ENCODE peak calls at places on chromosomes 4 and X, in four cellular contexts. One of them, this sample, is unnamed.

GRCh38 chrX:19689170-19689814 is 174.0 kb upstream of the MAP3K15 start:
- DNase-seq in GM12878: no peak
- DNase-seq in IMR-90: no peak
- DNase-seq in H1: no peak
- DNase-seq in this sample: no peak

GRCh38 chr4:36823199-36823967 is 421.2 kb upstream of the NWD2 start:
- DNase-seq in H1: no peak
- DNase-seq in IMR-90: no peak
- DNase-seq in GM12878: peak
- DNase-seq in this sample: no peak

GRCh38 chr4:156774422-156774821 is 197.2 kb downstream of the PDGFC start:
- DNase-seq in IMR-90: peak
- DNase-seq in GM12878: no peak
- DNase-seq in H1: no peak
- DNase-seq in this sample: no peak

GRCh38 chr4:176745902-176746301 is 46.8 kb downstream of the VEGFC start:
- DNase-seq in GM12878: no peak
- DNase-seq in H1: no peak
- DNase-seq in IMR-90: no peak
- DNase-seq in this sample: no peak

GRCh38 chrX:55342533-55343501 is 78.1 kb upstream of the PAGE3 start:
- DNase-seq in GM12878: peak
- DNase-seq in H1: peak
- DNase-seq in IMR-90: no peak
- DNase-seq in this sample: peak

GRCh38 chrX:151384807-151385206 is 12.2 kb upstream of the VMA21 start:
- DNase-seq in GM12878: no peak
- DNase-seq in H1: no peak
- DNase-seq in IMR-90: no peak
- DNase-seq in this sample: no peak

GRCh38 chr4:109432676-109433075 is 939 bp upstream of the SEC24B start:
- DNase-seq in GM12878: no peak
- DNase-seq in H1: no peak
- DNase-seq in IMR-90: peak
- DNase-seq in this sample: no peak

GRCh38 chr4:12016729-12017128 is 588.0 kb upstream of the HS3ST1 start:
- DNase-seq in IMR-90: no peak
- DNase-seq in H1: no peak
- DNase-seq in GM12878: no peak
- DNase-seq in this sample: no peak

GRCh38 chr4:147461161-147461560 is 19.7 kb upstream of the EDNRA start:
- DNase-seq in H1: no peak
- DNase-seq in IMR-90: peak
- DNase-seq in GM12878: no peak
- DNase-seq in this sample: no peak

GRCh38 chr4:147312376-147313046 is 168.4 kb upstream of the EDNRA start:
- DNase-seq in GM12878: no peak
- DNase-seq in H1: no peak
- DNase-seq in IMR-90: peak
- DNase-seq in this sample: no peak

GRCh38 chr4:7095611-7096155 is 27.8 kb upstream of the GRPEL1 start:
- DNase-seq in H1: no peak
- DNase-seq in GM12878: no peak
- DNase-seq in IMR-90: no peak
- DNase-seq in this sample: no peak

GRCh38 chrX:46642145-46642544 is 68.6 kb downstream of the CHST7 start:
- DNase-seq in IMR-90: peak
- DNase-seq in GM12878: no peak
- DNase-seq in H1: no peak
- DNase-seq in this sample: no peak

GRCh38 chrX:53262918-53263394 is 18.4 kb downstream of the IQSEC2 start:
- DNase-seq in GM12878: no peak
- DNase-seq in IMR-90: peak
- DNase-seq in H1: no peak
- DNase-seq in this sample: peak

GRCh38 chr4:16140520-16141249 is 56.9 kb upstream of the PROM1 start:
- DNase-seq in GM12878: no peak
- DNase-seq in IMR-90: peak
- DNase-seq in H1: no peak
- DNase-seq in this sample: no peak

GRCh38 chrX:85052207-85052606 is 48.5 kb downstream of the APOOL start:
- DNase-seq in IMR-90: peak
- DNase-seq in H1: no peak
- DNase-seq in GM12878: no peak
- DNase-seq in this sample: no peak

GRCh38 chrX:2610246-2611170 is 80.6 kb upstream of the CD99 start:
- DNase-seq in IMR-90: peak
- DNase-seq in H1: no peak
- DNase-seq in GM12878: no peak
- DNase-seq in this sample: no peak

GRCh38 chr4:158458271-158458895 is 63.3 kb upstream of the RXFP1 start:
- DNase-seq in H1: no peak
- DNase-seq in GM12878: no peak
- DNase-seq in IMR-90: no peak
- DNase-seq in this sample: no peak

GRCh38 chr4:52709155-52709554 is 42.1 kb downstream of the ERVMER34-1 start:
- DNase-seq in H1: no peak
- DNase-seq in IMR-90: no peak
- DNase-seq in GM12878: no peak
- DNase-seq in this sample: no peak

GRCh38 chrX:21972721-21973120 is 32.2 kb downstream of the SMS start:
- DNase-seq in H1: peak
- DNase-seq in IMR-90: peak
- DNase-seq in GM12878: no peak
- DNase-seq in this sample: no peak

GRCh38 chrX:35380808-35381700 is 417.1 kb upstream of the MAGEB16 start:
- DNase-seq in H1: no peak
- DNase-seq in GM12878: peak
- DNase-seq in IMR-90: peak
- DNase-seq in this sample: no peak

GRCh38 chr4:109969909-109970308 is 57.2 kb downstream of the EGF start:
- DNase-seq in GM12878: no peak
- DNase-seq in H1: no peak
- DNase-seq in IMR-90: no peak
- DNase-seq in this sample: no peak

GRCh38 chr4:31516520-31516919 is 796.4 kb downstream of the PCDH7 start:
- DNase-seq in IMR-90: no peak
- DNase-seq in H1: no peak
- DNase-seq in GM12878: no peak
- DNase-seq in this sample: no peak

GRCh38 chrX:100216083-100216482 is 194.0 kb downstream of the PCDH19 start:
- DNase-seq in H1: no peak
- DNase-seq in IMR-90: no peak
- DNase-seq in GM12878: no peak
- DNase-seq in this sample: no peak

GRCh38 chr4:183401473-183401872 is 43.0 kb upstream of the CDKN2AIP start:
- DNase-seq in IMR-90: no peak
- DNase-seq in GM12878: no peak
- DNase-seq in H1: no peak
- DNase-seq in this sample: no peak

GRCh38 chr4:59247032-59247431 is 1953.1 kb upstream of the ADGRL3 start:
- DNase-seq in H1: no peak
- DNase-seq in IMR-90: no peak
- DNase-seq in GM12878: no peak
- DNase-seq in this sample: no peak

DNA sequence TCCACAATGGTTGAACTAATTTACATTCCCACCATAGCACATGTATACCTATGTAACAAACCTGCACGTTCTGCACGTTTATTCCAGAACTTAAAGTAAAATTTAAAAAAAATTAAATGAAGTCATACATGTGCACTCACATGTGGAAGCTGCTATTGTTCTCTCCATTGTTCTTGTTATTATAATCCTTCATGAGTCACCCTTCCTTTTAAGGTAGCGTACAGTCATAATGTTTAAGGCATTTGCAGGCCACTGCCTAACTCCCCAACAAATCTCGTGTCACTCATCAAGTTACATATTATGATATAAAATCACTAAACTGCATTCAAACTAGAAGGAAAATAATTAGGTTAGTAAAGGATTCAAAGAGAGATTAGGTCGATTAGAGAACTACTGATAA is 63.6 kb downstream of the SLC7A11 start:
- DNase-seq in H1: no peak
- DNase-seq in IMR-90: peak
- DNase-seq in GM12878: no peak
- DNase-seq in this sample: no peak
- TF ChIP-seq CHD1 in H1: no peak
- TF ChIP-seq CHD1 in IMR-90: no peak
- TF ChIP-seq CHD1 in GM12878: no peak
- TF ChIP-seq CHD1 in this sample: no peak

GRCh38 chr4:133084421-133084820 is 64.7 kb upstream of the PCDH10 start:
- DNase-seq in GM12878: no peak
- DNase-seq in IMR-90: no peak
- DNase-seq in H1: no peak
- DNase-seq in this sample: no peak

DNA sequence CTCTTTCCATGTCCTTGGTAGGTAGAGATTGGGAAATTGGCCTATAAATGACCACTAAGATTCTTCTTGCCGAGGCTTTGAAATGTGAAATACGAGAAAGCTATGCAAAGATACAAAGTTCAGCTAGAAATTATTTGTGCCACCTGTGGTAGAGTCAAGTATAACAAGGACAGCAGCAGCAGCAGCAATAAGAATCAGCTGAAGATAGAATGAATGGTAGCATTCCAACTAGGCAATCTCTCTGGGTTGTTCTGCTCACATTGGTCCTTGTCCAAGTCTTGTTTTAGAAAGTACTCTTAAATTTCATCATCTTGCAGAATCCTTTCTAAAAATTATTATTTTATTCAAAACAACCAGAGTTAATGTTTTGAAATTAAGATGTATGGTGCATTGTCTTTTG is 67.8 kb upstream of the PCDH10 start:
- DNase-seq in H1: no peak
- DNase-seq in IMR-90: no peak
- DNase-seq in GM12878: no peak
- DNase-seq in this sample: no peak
- TF ChIP-seq CHD1 in H1: no peak
- TF ChIP-seq CHD1 in IMR-90: no peak
- TF ChIP-seq CHD1 in GM12878: no peak
- TF ChIP-seq CHD1 in this sample: no peak

DNA sequence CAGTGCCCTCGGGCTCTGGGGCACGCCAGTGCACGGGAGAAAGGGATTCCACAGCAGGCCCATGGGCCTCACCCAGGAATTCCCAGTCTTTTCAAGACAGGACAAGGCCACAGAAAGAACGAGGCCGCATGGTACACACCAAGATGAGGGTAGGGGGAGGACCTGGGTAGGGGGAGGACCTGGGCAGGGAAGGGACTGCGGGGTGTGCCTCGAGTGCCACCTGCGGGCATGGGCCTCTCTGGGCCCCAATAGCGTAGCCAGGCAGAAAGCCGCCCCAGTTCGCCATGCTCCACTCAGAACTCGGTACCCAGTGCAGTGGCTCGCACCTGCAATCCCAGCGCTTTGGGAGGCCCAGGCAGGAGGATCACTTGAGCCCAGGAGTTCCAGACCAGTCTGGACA is 14.0 kb upstream of the DUSP9 start:
- DNase-seq in H1: no peak
- DNase-seq in GM12878: no peak
- DNase-seq in IMR-90: no peak
- DNase-seq in this sample: no peak
- TF ChIP-seq CHD1 in H1: no peak
- TF ChIP-seq CHD1 in GM12878: no peak
- TF ChIP-seq CHD1 in IMR-90: no peak
- TF ChIP-seq CHD1 in this sample: no peak

DNA sequence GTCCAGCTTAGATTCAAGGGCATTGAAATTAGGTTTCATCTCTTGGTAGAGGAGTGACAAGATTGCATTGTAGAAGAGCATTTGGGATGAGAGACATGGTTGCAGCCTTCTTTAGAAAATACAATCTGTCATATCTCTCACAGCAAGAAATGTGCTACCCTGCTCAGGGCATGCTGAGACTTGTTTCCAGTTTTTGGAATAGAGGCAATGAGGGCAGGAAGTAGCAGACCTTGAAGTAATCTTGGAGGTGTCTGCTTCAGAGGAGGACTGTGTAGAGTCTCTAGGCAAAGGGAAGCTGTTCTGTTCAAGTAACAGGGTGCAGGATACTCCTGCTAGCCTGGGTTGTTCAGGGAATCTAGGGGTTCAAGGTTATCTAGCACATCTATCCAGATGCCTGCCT is 116.1 kb upstream of the ZNF827 start:
- DNase-seq in H1: no peak
- DNase-seq in IMR-90: no peak
- DNase-seq in GM12878: no peak
- DNase-seq in this sample: no peak
- TF ChIP-seq CHD1 in H1: no peak
- TF ChIP-seq CHD1 in IMR-90: no peak
- TF ChIP-seq CHD1 in GM12878: no peak
- TF ChIP-seq CHD1 in this sample: no peak

DNA sequence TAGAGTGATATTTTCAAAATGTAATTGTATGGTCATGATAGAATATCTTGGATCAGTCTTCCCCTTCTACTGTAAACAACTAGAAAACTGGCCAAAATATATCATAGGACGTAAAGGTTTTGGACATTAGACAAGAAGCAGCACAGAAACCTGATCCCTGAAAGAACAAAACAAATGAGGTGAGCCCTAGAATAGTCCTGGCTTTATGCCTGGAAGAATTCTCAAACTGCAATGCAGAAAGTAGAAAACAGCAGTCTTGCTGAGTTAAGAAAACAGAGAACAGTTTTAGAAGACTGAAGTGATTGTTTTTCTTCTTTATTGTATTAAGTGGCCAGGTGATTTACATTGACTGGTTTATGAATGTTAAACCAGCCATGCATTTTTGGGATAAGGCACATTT is 19.5 kb downstream of the NSUN7 start:
- DNase-seq in IMR-90: peak
- DNase-seq in H1: no peak
- DNase-seq in GM12878: no peak
- DNase-seq in this sample: no peak
- TF ChIP-seq CHD1 in IMR-90: no peak
- TF ChIP-seq CHD1 in H1: no peak
- TF ChIP-seq CHD1 in GM12878: no peak
- TF ChIP-seq CHD1 in this sample: no peak

GRCh38 chrX:7192871-7193270 is 44.9 kb upstream of the PUDP start:
- DNase-seq in IMR-90: no peak
- DNase-seq in H1: no peak
- DNase-seq in GM12878: no peak
- DNase-seq in this sample: no peak

GRCh38 chrX:7191681-7192110 is 43.7 kb upstream of the PUDP start:
- DNase-seq in IMR-90: peak
- DNase-seq in GM12878: no peak
- DNase-seq in H1: no peak
- DNase-seq in this sample: no peak

GRCh38 chrX:7194606-7195005 is 46.7 kb upstream of the PUDP start:
- DNase-seq in IMR-90: no peak
- DNase-seq in H1: no peak
- DNase-seq in GM12878: no peak
- DNase-seq in this sample: no peak

DNA sequence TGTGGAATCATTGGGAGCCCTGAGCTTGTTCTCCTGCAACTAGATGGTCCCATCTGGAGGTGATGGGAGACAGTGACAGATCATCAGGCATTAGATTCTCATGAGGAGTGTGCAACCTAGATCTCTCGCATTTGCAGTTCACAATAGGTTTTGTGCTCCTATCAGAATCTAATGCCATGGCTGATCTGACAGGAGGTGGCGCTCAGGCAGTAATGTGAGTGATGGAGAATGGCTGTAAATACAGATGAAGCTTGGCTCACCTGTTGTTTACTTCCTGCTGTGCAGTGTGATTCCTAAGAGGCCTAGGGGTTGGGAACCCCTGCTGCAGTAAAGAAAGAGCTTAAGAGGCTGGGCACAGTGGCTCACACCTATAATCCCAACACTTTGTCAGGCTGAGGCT is 42.2 kb upstream of the PUDP start:
- DNase-seq in GM12878: no peak
- DNase-seq in IMR-90: no peak
- DNase-seq in H1: no peak
- DNase-seq in this sample: no peak
- TF ChIP-seq CHD1 in GM12878: no peak
- TF ChIP-seq CHD1 in IMR-90: no peak
- TF ChIP-seq CHD1 in H1: no peak
- TF ChIP-seq CHD1 in this sample: no peak

This sample was measured in K562.